ENCODE peak calls at places on chromosomes 5 and 9, in six cellular contexts. W is psoas muscle, C is ascending aorta, D is ovary, T is PC-9, E is stomach. K is an unnamed sample.

GRCh38 chr5:129945031-129945430 is 40.8 kb downstream of the CHSY3 start:
- DNase-seq in T (no peak), E (no peak), C (no peak), W (no peak), D (no peak), K (no peak)

GRCh38 chr5:136309932-136310598 is 55.3 kb downstream of the TRPC7 start:
- DNase-seq in T (no peak), C (no peak), W (no peak), D (no peak), E (no peak), K (no peak)

GRCh38 chr9:114938687-114939575 is 8.5 kb upstream of the TNFSF8 start:
- DNase-seq in T (no peak), E (no peak), D (no peak), C (no peak), W (no peak), K (no peak)

GRCh38 chr5:36637101-36637500 is 30.7 kb downstream of the SLC1A3 start:
- DNase-seq in W (no peak), E (no peak), C (no peak), T (no peak), D (no peak), K (no peak)

GRCh38 chr9:107486674-107487520 is 2.7 kb downstream of the KLF4 start:
- DNase-seq in D (peak; percentile 47), W (peak; percentile 28), C (no peak), E (peak; percentile 27), T (peak; percentile 31), K (no peak)

GRCh38 chr9:82597225-82598158 is 465.4 kb downstream of the RASEF start:
- DNase-seq in C (no peak), W (no peak), E (peak; percentile 27), D (no peak), T (no peak), K (no peak)

GRCh38 chr9:100216178-100216787 is 117.2 kb downstream of the INVS start:
- DNase-seq in W (peak; percentile 37), D (no peak), E (peak; percentile 66), C (no peak), T (peak; percentile 24), K (peak; percentile 82)

GRCh38 chr5:15655683-15656082 is 155.7 kb downstream of the FBXL7 start:
- DNase-seq in D (no peak), C (no peak), E (no peak), W (no peak), T (no peak), K (no peak)

GRCh38 chr5:176716320-176716719 is 69.0 kb downstream of the TSPAN17 start:
- DNase-seq in T (peak; percentile 37), W (no peak), E (no peak), D (no peak), C (no peak), K (peak; percentile 33)

GRCh38 chr5:38515081-38515480 is 41.4 kb downstream of the LIFR start:
- DNase-seq in W (no peak), C (no peak), E (no peak), D (no peak), T (no peak), K (peak; percentile 68)

DNA sequence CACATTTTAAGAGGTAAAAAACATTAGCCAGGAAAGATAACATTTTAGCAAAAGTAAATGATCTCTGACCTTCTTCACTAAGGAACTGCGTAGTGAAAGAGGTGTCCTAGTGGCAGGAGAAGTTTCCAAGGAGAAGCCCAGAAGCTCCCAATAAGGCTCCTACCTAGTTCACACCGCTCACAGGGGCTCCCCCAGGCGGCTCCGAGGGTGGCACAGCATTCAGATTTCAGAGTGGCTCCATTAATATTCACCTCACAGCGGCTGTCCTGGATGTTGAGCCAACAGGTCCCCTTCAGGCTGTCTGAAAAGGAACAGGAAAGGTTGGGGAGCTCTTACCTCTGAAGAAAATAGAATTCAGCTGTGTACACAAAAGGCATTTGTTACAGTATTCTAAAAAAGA is 187.3 kb downstream of the FBN2 start:
- DNase-seq in C (no peak), E (no peak), D (no peak), T (no peak), W (no peak), K (no peak)
- H3K4me1 ChIP-seq in C (no peaks in the 10 kb centered on the region), E (peaks cover 8% of the 10 kb centered on the region), D (no peaks in the 10 kb centered on the region), T (peaks cover 10% of the 10 kb centered on the region), W (no peaks in the 10 kb centered on the region), K (peaks cover 8% of the 10 kb centered on the region)

GRCh38 chr9:98148486-98148885 is 29.5 kb upstream of the TRIM14 start:
- DNase-seq in T (peak; percentile 53), C (no peak), E (no peak), D (no peak), W (no peak), K (no peak)
- H3K4me3 ChIP-seq in T (no peak overlapping the region), C (no peak overlapping the region), E (no peak overlapping the region), D (no peak overlapping the region), W (no peak overlapping the region), K (no peak overlapping the region)

GRCh38 chr5:88695232-88695631 is 187.8 kb downstream of the MEF2C start:
- DNase-seq in C (no peak), W (no peak), T (no peak), D (no peak), E (no peak), K (no peak)
- H3K27me3 ChIP-seq in C (peaks cover 30% of the 10 kb centered on the region), W (peaks cover 17% of the 10 kb centered on the region), T (no peaks in the 10 kb centered on the region), D (no peaks in the 10 kb centered on the region), E (peaks cover 19% of the 10 kb centered on the region), K (no peaks in the 10 kb centered on the region)

GRCh38 chr5:140346348-140347221 is at the start of gene HBEGF:
- DNase-seq in W (peak; percentile 82), E (peak; percentile 93), C (peak; percentile 27), D (peak; percentile 87), T (peak; percentile 92), K (peak; percentile 73)

GRCh38 chr5:140345919-140346347 is 470 bp downstream of the HBEGF start:
- DNase-seq in E (peak; percentile 68), T (peak; percentile 55), D (peak; percentile 66), C (no peak), W (peak; percentile 79), K (peak; percentile 66)

GRCh38 chr5:140347382-140347781 is 979 bp upstream of the HBEGF start:
- DNase-seq in E (no peak), T (no peak), D (no peak), C (no peak), W (no peak), K (no peak)

GRCh38 chr5:140342896-140343295 is 3.5 kb downstream of the HBEGF start:
- DNase-seq in D (no peak), C (no peak), T (no peak), E (no peak), W (no peak), K (no peak)

GRCh38 chr5:140344683-140345423 is 1.6 kb downstream of the HBEGF start:
- DNase-seq in D (no peak), C (no peak), T (peak; percentile 51), E (peak; percentile 53), W (peak; percentile 46), K (no peak)
- H3K4me1 ChIP-seq in D (no peaks in the 10 kb centered on the region), C (peaks cover 4% of the 10 kb centered on the region), T (peaks cover 84% of the 10 kb centered on the region), E (peaks cover 83% of the 10 kb centered on the region), W (peaks cover 82% of the 10 kb centered on the region), K (peaks cover 32% of the 10 kb centered on the region)

GRCh38 chr5:142191776-142192175 is 83.2 kb downstream of the NDFIP1 start:
- DNase-seq in E (no peak), T (no peak), C (no peak), D (no peak), W (no peak), K (no peak)

GRCh38 chr5:142192799-142193428 is 84.3 kb downstream of the NDFIP1 start:
- DNase-seq in C (peak; percentile 45), T (no peak), W (no peak), E (no peak), D (no peak), K (no peak)

GRCh38 chr5:142189813-142190212 is 81.2 kb downstream of the NDFIP1 start:
- DNase-seq in T (no peak), C (no peak), E (no peak), W (no peak), D (no peak), K (no peak)

GRCh38 chr5:142197098-142197497 is 88.5 kb downstream of the NDFIP1 start:
- DNase-seq in C (no peak), D (no peak), E (no peak), W (no peak), T (no peak), K (no peak)

GRCh38 chr5:142192296-142192695 is 83.7 kb downstream of the NDFIP1 start:
- DNase-seq in T (no peak), D (no peak), E (no peak), W (no peak), C (no peak), K (no peak)
- H3K4me3 ChIP-seq in T (no peak overlapping the region), D (no peak overlapping the region), E (no peak overlapping the region), W (no peak overlapping the region), C (no peak overlapping the region), K (no peak overlapping the region)

GRCh38 chr9:18228101-18228500 is 245.9 kb upstream of the ADAMTSL1 start:
- DNase-seq in E (no peak), W (no peak), T (no peak), C (no peak), D (no peak), K (no peak)
- H3K27me3 ChIP-seq in E (no peaks in the 10 kb centered on the region), W (peaks cover 6% of the 10 kb centered on the region), T (no peaks in the 10 kb centered on the region), C (no peaks in the 10 kb centered on the region), D (no peaks in the 10 kb centered on the region), K (no peaks in the 10 kb centered on the region)

DNA sequence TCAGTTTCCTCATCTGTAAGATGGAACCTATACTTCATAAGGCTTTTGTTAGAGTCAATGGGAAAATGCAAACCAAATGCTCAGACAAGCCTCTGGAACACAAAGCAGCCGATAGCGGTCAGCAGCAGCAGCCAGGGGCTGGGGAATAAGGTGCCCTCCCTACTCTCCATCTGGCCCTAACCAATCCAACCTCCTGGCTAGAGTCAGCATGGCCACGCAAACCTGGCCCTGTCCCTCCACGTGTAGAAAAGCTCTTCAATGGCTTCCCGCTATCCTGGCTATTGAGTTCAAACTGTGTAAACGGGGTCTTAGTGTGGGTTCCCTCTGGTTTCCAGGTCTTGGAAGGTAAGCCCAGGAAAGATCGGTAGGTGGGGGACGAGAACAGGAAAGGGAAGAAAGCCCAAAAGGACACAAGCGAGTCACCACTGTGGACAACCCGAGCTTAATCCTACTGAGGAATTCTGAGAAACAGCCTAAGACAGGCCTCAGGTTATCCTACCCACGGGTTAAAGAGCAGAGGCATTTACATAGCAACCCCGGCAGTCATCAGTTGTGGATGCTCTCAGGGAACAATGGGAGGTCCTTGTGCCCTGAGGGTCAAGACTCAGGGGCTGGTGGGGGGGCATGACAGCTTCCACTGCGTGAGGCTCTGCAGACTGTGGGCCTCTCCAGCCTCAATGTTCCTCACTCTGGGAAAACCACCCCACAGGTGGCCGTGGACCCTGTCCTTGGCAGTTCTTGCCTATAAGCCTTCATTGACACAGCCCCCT is 30.9 kb downstream of the FABP6 start:
- DNase-seq in D (no peak), E (no peak), W (no peak), C (no peak), T (no peak), K (no peak)
- H3K4me1 ChIP-seq in D (peaks cover 16% of the 10 kb centered on the region), E (peaks cover 26% of the 10 kb centered on the region), W (no peaks in the 10 kb centered on the region), C (no peaks in the 10 kb centered on the region), T (peaks cover 18% of the 10 kb centered on the region), K (peaks cover 7% of the 10 kb centered on the region)

GRCh38 chr5:142686210-142686734 is 382 bp upstream of the FGF1 start:
- DNase-seq in C (no peak), D (no peak), E (no peak), T (no peak), W (no peak), K (no peak)
- H3K4me3 ChIP-seq in C (no peak overlapping the region), D (no peak overlapping the region), E (no peak overlapping the region), T (no peak overlapping the region), W (no peak overlapping the region), K (no peak overlapping the region)